ENCODE peak calls at places on chromosomes 13 and 19, in nine cellular contexts. P is stimulated activated CD4-positive, alpha-beta T cell treated with anti-CD3 and anti-CD28 coated beads, Interleukin-1b, Interleukin-23, amount 100 ng/mL, for 1 hour; A is ecto neural progenitor cell; K is stimulated activated naive CD4-positive, alpha-beta T cell; V is progenitor cell of endocrine pancreas; S is HFF-Myc; L is NCI-H774; M is B cell; J is activated CD4-positive, alpha-beta T cell treated with anti-CD3 and anti-CD28 coated beads, Interleukin-2, amount 10 ng/mL, durations not matched to agents 7 days and 5 days. W is an unnamed sample.

GRCh38 chr13:95106562-95106961 is 194.7 kb downstream of the ABCC4 start:
- DNase-seq in J (no peak), V (no peak), K (no peak), M (no peak), L (no peak), S (no peak), P (no peak), A (no peak), W (no peak)

GRCh38 chr13:39484506-39485313 is 118.3 kb downstream of the LHFPL6 start:
- DNase-seq in M (no peak), K (no peak), P (no peak), J (no peak), S (no peak), A (no peak), V (no peak), L (no peak), W (no peak)

GRCh38 chr19:29724102-29724641 is 9.1 kb upstream of the C19orf12 start:
- DNase-seq in M (no peak), V (no peak), S (no peak), P (peak), L (no peak), K (peak), J (peak), A (peak), W (peak)

GRCh38 chr13:113538689-113539058 is 45.9 kb upstream of the TFDP1 start:
- DNase-seq in M (no peak), V (no peak), A (no peak), L (no peak), S (no peak), K (no peak), J (no peak), P (no peak), W (no peak)

GRCh38 chr13:99822820-99823219 is 148.7 kb downstream of the ZIC5 start:
- DNase-seq in V (no peak), P (no peak), K (no peak), S (no peak), M (no peak), J (no peak), A (no peak), L (no peak), W (no peak)

GRCh38 chr13:33937373-33938087 is 119.6 kb downstream of the RFC3 start:
- DNase-seq in S (no peak), V (no peak), A (no peak), M (no peak), K (no peak), P (no peak), J (no peak), L (no peak), W (no peak)

GRCh38 chr13:73578251-73578875 is 519.6 kb downstream of the KLF5 start:
- DNase-seq in M (no peak), A (no peak), P (no peak), V (no peak), L (no peak), J (no peak), K (no peak), S (no peak), W (no peak)

GRCh38 chr19:2770055-2771013 is 12.7 kb downstream of the SGTA start:
- DNase-seq in K (no peak), A (no peak), S (no peak), P (no peak), L (no peak), J (no peak), M (no peak), V (no peak), W (peak)

GRCh38 chr13:44013666-44014291 is 134.1 kb downstream of the LACC1 start:
- DNase-seq in V (no peak), J (no peak), P (no peak), A (no peak), M (no peak), L (no peak), K (no peak), S (peak), W (no peak)

GRCh38 chr19:5828661-5829566 is 10.6 kb downstream of the FUT6 start:
- DNase-seq in J (no peak), S (no peak), A (peak), M (peak), P (no peak), K (peak), V (peak), L (no peak), W (no peak)

GRCh38 chr13:43663474-43664090 is 123.2 kb downstream of the ENOX1 start:
- DNase-seq in V (no peak), M (no peak), L (no peak), J (no peak), S (no peak), P (no peak), A (no peak), K (no peak), W (no peak)

GRCh38 chr13:94227255-94227879 is 252.1 kb downstream of the DCT start:
- DNase-seq in S (no peak), A (no peak), J (no peak), V (no peak), P (no peak), M (no peak), K (no peak), L (no peak), W (no peak)

GRCh38 chr13:70817571-70817970 is 709.3 kb upstream of the KLHL1 start:
- DNase-seq in J (no peak), V (no peak), A (no peak), S (no peak), K (no peak), P (no peak), L (no peak), M (no peak), W (no peak)

GRCh38 chr13:42279080-42279479 is 7.1 kb downstream of the AKAP11 start:
- DNase-seq in J (no peak), M (no peak), S (no peak), A (no peak), V (no peak), L (no peak), P (no peak), K (no peak), W (no peak)

GRCh38 chr13:94656766-94657165 is 55.1 kb downstream of the GPR180 start:
- DNase-seq in K (no peak), P (no peak), A (no peak), S (peak), J (no peak), V (no peak), L (no peak), M (no peak), W (no peak)

GRCh38 chr13:93977986-93978385 is 501.5 kb downstream of the DCT start:
- DNase-seq in L (no peak), S (no peak), K (no peak), A (no peak), P (no peak), M (no peak), V (no peak), J (no peak), W (no peak)

GRCh38 chr19:3151563-3152430 is 16.0 kb downstream of the GNA15 start:
- DNase-seq in K (no peak), A (no peak), V (no peak), J (no peak), S (no peak), L (no peak), P (no peak), M (no peak), W (no peak)

GRCh38 chr19:12838182-12838890 is at the start of gene MAST1:
- DNase-seq in V (peak), S (no peak), A (peak), L (peak), K (peak), M (peak), P (no peak), J (peak), W (peak)

GRCh38 chr13:59476376-59476775 is 687.4 kb downstream of the DIAPH3 start:
- DNase-seq in P (no peak), K (no peak), M (no peak), S (no peak), L (no peak), A (no peak), J (no peak), V (no peak), W (no peak)

GRCh38 chr13:20121154-20121515 is 39.7 kb downstream of the GJA3 start:
- DNase-seq in L (no peak), M (no peak), K (no peak), S (no peak), V (no peak), A (peak), P (no peak), J (peak), W (no peak)

GRCh38 chr19:51016798-51017683 is 2.5 kb downstream of the KLK10 start:
- DNase-seq in M (no peak), V (peak), K (peak), J (no peak), A (peak), L (peak), S (peak), P (peak), W (peak)

GRCh38 chr19:21143846-21144245 is 2.0 kb downstream of the ZNF431 start:
- DNase-seq in P (no peak), J (no peak), K (no peak), A (no peak), L (no peak), S (no peak), M (no peak), V (no peak), W (no peak)

GRCh38 chr13:91153372-91153771 is 194.1 kb upstream of the MIR17HG start:
- DNase-seq in V (no peak), S (no peak), J (no peak), M (no peak), K (no peak), L (no peak), P (no peak), A (no peak), W (no peak)

GRCh38 chr19:9835507-9835949 is 410 bp downstream of the PIN1 start:
- DNase-seq in A (no peak), S (no peak), V (no peak), L (no peak), J (no peak), M (no peak), P (no peak), K (no peak), W (no peak)

GRCh38 chr19:55537741-55538111 is 793 bp upstream of the SBK2 start:
- DNase-seq in L (no peak), J (no peak), A (no peak), M (no peak), S (no peak), P (no peak), V (no peak), K (no peak), W (no peak)

GRCh38 chr19:43820098-43820860 is 6.8 kb upstream of the ZNF283 start:
- DNase-seq in V (no peak), L (no peak), A (no peak), J (no peak), P (no peak), S (no peak), K (no peak), M (no peak), W (peak)

GRCh38 chr13:92390217-92390616 is 836.4 kb upstream of the GPC6 start:
- DNase-seq in J (no peak), A (no peak), L (peak), K (no peak), V (no peak), S (no peak), P (no peak), M (no peak), W (no peak)

GRCh38 chr19:46480409-46480808 is 9.0 kb upstream of the PNMA8A start:
- DNase-seq in A (no peak), L (no peak), K (no peak), V (no peak), M (no peak), P (no peak), S (no peak), J (no peak), W (no peak)

GRCh38 chr13:62564770-62565169 is 1149.1 kb upstream of the PCDH20 start:
- DNase-seq in L (no peak), A (no peak), P (no peak), K (no peak), M (no peak), J (no peak), S (no peak), V (no peak), W (no peak)

GRCh38 chr13:113445791-113446487 is 7.3 kb downstream of the ADPRHL1 start:
- DNase-seq in V (no peak), P (no peak), L (no peak), J (no peak), M (no peak), K (no peak), A (no peak), S (no peak), W (no peak)

GRCh38 chr19:37654525-37654832 is 786 bp downstream of the ZFP30 start:
- DNase-seq in J (peak), K (no peak), P (no peak), M (no peak), V (peak), S (peak), L (no peak), A (no peak), W (no peak)